ENCODE peak calls at places on chromosomes 3 and 15, in six cellular contexts. E is cardiac muscle cell; S is fibroblast of lung; C is fibroblast of the aortic adventitia; I is CD4-positive, alpha-beta T cell; K is activated CD8-positive, alpha-beta T cell treated with anti-CD3 and anti-CD28 coated beads for 36 hours. Y is an unnamed sample.

GRCh38 chr3:44477312-44478030 is at the start of gene ZNF445:
- DNase-seq in E (peak; percentile 92), C (peak; percentile 73), K (peak; percentile 78), S (peak; percentile 80), I (peak; percentile 73), Y (peak; percentile 76)

GRCh38 chr3:180358179-180358578 is 243.8 kb upstream of the TTC14 start:
- DNase-seq in E (no peak), K (no peak), C (peak; percentile 54), I (no peak), S (peak; percentile 55), Y (no peak)

GRCh38 chr15:72203507-72203837 is 5.9 kb upstream of the GRAMD2A start:
- DNase-seq in K (no peak), C (peak; percentile 96), S (peak; percentile 88), I (no peak), E (no peak), Y (no peak)

GRCh38 chr15:31261266-31262142 is 65.1 kb upstream of the KLF13 start:
- DNase-seq in C (no peak), K (no peak), S (no peak), I (no peak), E (no peak), Y (no peak)

GRCh38 chr3:136545664-136546266 is 206.4 kb downstream of the STAG1 start:
- DNase-seq in K (no peak), I (no peak), C (peak; percentile 48), E (no peak), S (no peak), Y (no peak)

GRCh38 chr3:177906573-177907229 is 629.5 kb upstream of the KCNMB2 start:
- DNase-seq in S (peak; percentile 56), E (no peak), I (no peak), C (peak; percentile 44), K (no peak), Y (no peak)

GRCh38 chr3:184354121-184354728 is 7.2 kb downstream of the CLCN2 start:
- DNase-seq in E (peak; percentile 61), S (no peak), I (peak; percentile 49), K (peak; percentile 82), C (no peak), Y (peak; percentile 57)

GRCh38 chr3:58013973-58014649 is 5.9 kb downstream of the FLNB start:
- DNase-seq in I (no peak), K (no peak), E (no peak), S (peak; percentile 94), C (peak; percentile 98), Y (no peak)

GRCh38 chr3:129040579-129041300 is 19.8 kb upstream of the GP9 start:
- DNase-seq in I (no peak), K (no peak), S (no peak), E (no peak), C (no peak), Y (no peak)

GRCh38 chr15:68666120-68666811 is 87.5 kb downstream of the CORO2B start:
- DNase-seq in K (no peak), E (peak; percentile 14), S (no peak), C (no peak), I (no peak), Y (no peak)

GRCh38 chr3:195153653-195154052 is 117.3 kb downstream of the XXYLT1 start:
- DNase-seq in I (no peak), E (no peak), S (no peak), C (peak; percentile 49), K (no peak), Y (no peak)

GRCh38 chr3:136838641-136839555 is 20.0 kb downstream of the SLC35G2 start:
- DNase-seq in K (no peak), S (peak; percentile 77), E (no peak), I (no peak), C (peak; percentile 58), Y (no peak)

GRCh38 chr3:169811606-169812123 is 1.0 kb upstream of the LRRIQ4 start:
- DNase-seq in S (peak; percentile 76), E (peak; percentile 32), I (no peak), C (peak; percentile 85), K (peak; percentile 54), Y (peak; percentile 19)

GRCh38 chr3:143480306-143480852 is 360.8 kb downstream of the CHST2 start:
- DNase-seq in S (peak; percentile 74), E (no peak), I (no peak), K (no peak), C (peak; percentile 28), Y (no peak)

GRCh38 chr3:59502806-59503205 is 453.0 kb upstream of the CFAP20DC start:
- DNase-seq in C (peak; percentile 86), K (peak; percentile 68), S (peak; percentile 93), I (no peak), E (no peak), Y (no peak)

GRCh38 chr15:36501063-36501678 is 78.3 kb upstream of the CDIN1 start:
- DNase-seq in E (peak; percentile 83), I (no peak), C (peak; percentile 83), S (peak; percentile 72), K (peak; percentile 7), Y (no peak)

GRCh38 chr3:21751891-21752290 is 881 bp upstream of the ZNF385D start:
- DNase-seq in C (peak; percentile 35), S (no peak), I (no peak), K (no peak), E (no peak), Y (no peak)

GRCh38 chr3:133944641-133945441 is 49.2 kb upstream of the RAB6B start:
- DNase-seq in K (no peak), E (no peak), S (peak; percentile 95), I (no peak), C (peak; percentile 48), Y (no peak)

GRCh38 chr3:146142757-146143156 is 18.2 kb downstream of the PLOD2 start:
- DNase-seq in I (no peak), E (peak; percentile 26), K (no peak), S (peak; percentile 82), C (peak; percentile 73), Y (no peak)

GRCh38 chr3:50133283-50133615 is 21.9 kb upstream of the SEMA3F start:
- DNase-seq in I (no peak), K (no peak), E (no peak), C (no peak), S (no peak), Y (no peak)

GRCh38 chr3:15243822-15244482 is 37.9 kb downstream of the CAPN7 start:
- DNase-seq in K (no peak), E (no peak), I (no peak), S (no peak), C (no peak), Y (no peak)
- TF ChIP-seq CTCF in K (no peak), E (no peak), I (no peak), S (no peak), C (no peak), Y (no peak)

GRCh38 chr15:93917181-93917580 is 314.2 kb upstream of the MCTP2 start:
- DNase-seq in S (no peak), K (no peak), I (no peak), C (no peak), E (no peak), Y (no peak)

GRCh38 chr15:93913310-93913709 is 318.1 kb upstream of the MCTP2 start:
- DNase-seq in C (no peak), E (no peak), S (no peak), I (no peak), K (no peak), Y (no peak)

DNA sequence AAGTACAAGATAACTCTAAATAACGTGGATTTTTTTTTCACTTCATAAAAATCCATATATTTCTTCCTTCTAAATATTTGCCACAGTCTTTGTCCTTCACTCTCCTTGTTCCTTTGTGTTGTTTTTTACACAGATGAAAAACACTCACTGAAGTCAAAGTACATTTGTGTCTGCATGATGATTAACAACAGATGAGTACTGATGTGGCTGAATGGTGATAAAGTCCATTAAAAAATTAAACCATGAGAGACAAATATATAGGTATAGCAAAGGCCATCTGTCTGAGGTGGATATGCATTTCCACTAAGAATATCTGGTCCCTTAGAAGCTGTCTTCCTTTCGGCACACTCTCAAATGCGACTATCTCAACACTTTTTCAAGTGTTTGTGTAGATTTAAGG is 317.5 kb upstream of the MCTP2 start:
- DNase-seq in C (no peak), I (no peak), S (no peak), E (no peak), K (no peak), Y (no peak)
- TF ChIP-seq CTCF in C (no peak), I (no peak), S (no peak), E (no peak), K (no peak), Y (no peak)

GRCh38 chr3:81394656-81395055 is 366.8 kb downstream of the GBE1 start:
- DNase-seq in S (no peak), I (no peak), E (no peak), C (no peak), K (no peak), Y (no peak)

GRCh38 chr3:81393251-81393650 is 368.2 kb downstream of the GBE1 start:
- DNase-seq in K (no peak), E (no peak), I (no peak), S (peak; percentile 27), C (no peak), Y (no peak)

DNA sequence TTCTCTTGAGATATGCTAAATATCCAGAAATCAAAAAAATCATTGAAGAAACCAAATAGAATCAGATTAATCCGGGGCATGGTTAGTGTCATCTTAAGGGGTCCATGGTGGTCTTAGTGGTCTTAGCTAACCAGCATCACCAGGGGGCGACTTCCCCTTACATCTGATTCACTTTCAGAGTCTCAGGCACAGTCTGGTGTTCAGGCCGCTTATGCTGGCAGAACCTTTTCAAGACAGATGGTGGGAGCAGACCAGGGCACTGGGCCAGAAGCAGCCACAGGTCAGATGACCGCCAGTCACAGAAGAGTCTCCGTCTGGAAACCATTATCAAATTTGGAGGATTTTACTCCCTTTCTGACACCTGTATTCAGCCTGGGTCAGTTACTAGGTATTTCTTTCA is 365.7 kb downstream of the GBE1 start:
- DNase-seq in C (no peak), K (no peak), E (peak; percentile 40), I (no peak), S (no peak), Y (no peak)
- TF ChIP-seq CTCF in C (no peak), K (no peak), E (no peak), I (no peak), S (no peak), Y (no peak)

GRCh38 chr3:157113832-157114505 is 46.0 kb downstream of the CCNL1 start:
- DNase-seq in K (peak; percentile 30), E (no peak), I (no peak), C (no peak), S (no peak), Y (no peak)
- TF ChIP-seq CTCF in K (peak; percentile 14), E (peak; percentile 3), I (no peak), C (no peak), S (no peak), Y (no peak)

GRCh38 chr15:63983071-63983711 is 63.1 kb downstream of the DAPK2 start:
- DNase-seq in K (no peak), E (no peak), S (no peak), C (no peak), I (no peak), Y (no peak)
- TF ChIP-seq CTCF in K (no peak), E (peak; percentile 16), S (no peak), C (no peak), I (peak; percentile 11), Y (no peak)

Y was measured in activated B cell treated with CpG ODN at 0.5 μM for 24 hours.